ENCODE peak calls at places on chromosomes 6 and 20, in ten cellular contexts. One of them, this sample, is unnamed.

GRCh38 chr6:34235605-34236422 is 859 bp upstream of the HMGA1 start:
- DNase-seq in neural progenitor cell: peak; percentile 96
- DNase-seq in HCT116: no peak
- DNase-seq in fibroblast of lung: peak; percentile 91
- DNase-seq in GM23248: peak; percentile 91
- DNase-seq in K562: peak; percentile 37
- DNase-seq in mammary epithelial cell: no peak
- DNase-seq in A673: no peak
- DNase-seq in GM23338: peak; percentile 95
- DNase-seq in endothelial cell of umbilical vein: peak; percentile 86
- DNase-seq in this sample: peak; percentile 85

GRCh38 chr6:114167583-114168576 is 174.9 kb downstream of the HS3ST5 start:
- DNase-seq in neural progenitor cell: peak; percentile 2
- DNase-seq in HCT116: no peak
- DNase-seq in fibroblast of lung: no peak
- DNase-seq in GM23248: no peak
- DNase-seq in K562: no peak
- DNase-seq in mammary epithelial cell: no peak
- DNase-seq in A673: no peak
- DNase-seq in GM23338: no peak
- DNase-seq in endothelial cell of umbilical vein: no peak
- DNase-seq in this sample: no peak

GRCh38 chr6:152573762-152574161 is 63.4 kb downstream of the SYNE1 start:
- DNase-seq in neural progenitor cell: no peak
- DNase-seq in HCT116: no peak
- DNase-seq in fibroblast of lung: no peak
- DNase-seq in GM23248: peak; percentile 33
- DNase-seq in K562: no peak
- DNase-seq in mammary epithelial cell: peak; percentile 16
- DNase-seq in A673: no peak
- DNase-seq in GM23338: no peak
- DNase-seq in endothelial cell of umbilical vein: no peak
- DNase-seq in this sample: no peak

GRCh38 chr20:17832236-17832635 is 132.5 kb downstream of the BANF2 start:
- DNase-seq in neural progenitor cell: no peak
- DNase-seq in HCT116: no peak
- DNase-seq in fibroblast of lung: no peak
- DNase-seq in GM23248: peak; percentile 17
- DNase-seq in K562: no peak
- DNase-seq in mammary epithelial cell: no peak
- DNase-seq in A673: no peak
- DNase-seq in GM23338: no peak
- DNase-seq in endothelial cell of umbilical vein: no peak
- DNase-seq in this sample: no peak

GRCh38 chr20:37741560-37741959 is 47.7 kb downstream of the CTNNBL1 start:
- DNase-seq in neural progenitor cell: no peak
- DNase-seq in HCT116: no peak
- DNase-seq in fibroblast of lung: no peak
- DNase-seq in GM23248: no peak
- DNase-seq in K562: no peak
- DNase-seq in mammary epithelial cell: no peak
- DNase-seq in A673: no peak
- DNase-seq in GM23338: no peak
- DNase-seq in endothelial cell of umbilical vein: no peak
- DNase-seq in this sample: no peak

GRCh38 chr6:106508836-106509235 is 120.5 kb downstream of the RTN4IP1 start:
- DNase-seq in neural progenitor cell: no peak
- DNase-seq in HCT116: no peak
- DNase-seq in fibroblast of lung: peak; percentile 31
- DNase-seq in GM23248: no peak
- DNase-seq in K562: no peak
- DNase-seq in mammary epithelial cell: peak; percentile 38
- DNase-seq in A673: no peak
- DNase-seq in GM23338: no peak
- DNase-seq in endothelial cell of umbilical vein: no peak
- DNase-seq in this sample: no peak

GRCh38 chr6:132096996-132097395 is 145.8 kb upstream of the CCN2 start:
- DNase-seq in neural progenitor cell: no peak
- DNase-seq in HCT116: no peak
- DNase-seq in fibroblast of lung: no peak
- DNase-seq in GM23248: peak; percentile 61
- DNase-seq in K562: no peak
- DNase-seq in mammary epithelial cell: no peak
- DNase-seq in A673: no peak
- DNase-seq in GM23338: no peak
- DNase-seq in endothelial cell of umbilical vein: no peak
- DNase-seq in this sample: no peak

GRCh38 chr6:157669747-157670216 is 153.3 kb upstream of the SNX9 start:
- DNase-seq in neural progenitor cell: peak; percentile 78
- DNase-seq in HCT116: no peak
- DNase-seq in fibroblast of lung: peak; percentile 79
- DNase-seq in GM23248: peak; percentile 94
- DNase-seq in K562: no peak
- DNase-seq in mammary epithelial cell: peak; percentile 56
- DNase-seq in A673: peak; percentile 39
- DNase-seq in GM23338: peak; percentile 70
- DNase-seq in endothelial cell of umbilical vein: peak; percentile 60
- DNase-seq in this sample: no peak

GRCh38 chr6:35228483-35228882 is 14.7 kb downstream of the SCUBE3 start:
- DNase-seq in neural progenitor cell: no peak
- DNase-seq in HCT116: no peak
- DNase-seq in fibroblast of lung: no peak
- DNase-seq in GM23248: no peak
- DNase-seq in K562: no peak
- DNase-seq in mammary epithelial cell: no peak
- DNase-seq in A673: no peak
- DNase-seq in GM23338: no peak
- DNase-seq in endothelial cell of umbilical vein: no peak
- DNase-seq in this sample: no peak

GRCh38 chr6:1636971-1637871 is 27.5 kb downstream of the FOXC1 start:
- DNase-seq in neural progenitor cell: no peak
- DNase-seq in HCT116: no peak
- DNase-seq in fibroblast of lung: peak; percentile 56
- DNase-seq in GM23248: no peak
- DNase-seq in K562: no peak
- DNase-seq in mammary epithelial cell: peak; percentile 84
- DNase-seq in A673: no peak
- DNase-seq in GM23338: no peak
- DNase-seq in endothelial cell of umbilical vein: no peak
- DNase-seq in this sample: peak; percentile 90

GRCh38 chr6:124441430-124441829 is 520.8 kb upstream of the RNF217 start:
- DNase-seq in neural progenitor cell: no peak
- DNase-seq in HCT116: no peak
- DNase-seq in fibroblast of lung: no peak
- DNase-seq in GM23248: no peak
- DNase-seq in K562: no peak
- DNase-seq in mammary epithelial cell: no peak
- DNase-seq in A673: no peak
- DNase-seq in GM23338: no peak
- DNase-seq in endothelial cell of umbilical vein: no peak
- DNase-seq in this sample: no peak

DNA sequence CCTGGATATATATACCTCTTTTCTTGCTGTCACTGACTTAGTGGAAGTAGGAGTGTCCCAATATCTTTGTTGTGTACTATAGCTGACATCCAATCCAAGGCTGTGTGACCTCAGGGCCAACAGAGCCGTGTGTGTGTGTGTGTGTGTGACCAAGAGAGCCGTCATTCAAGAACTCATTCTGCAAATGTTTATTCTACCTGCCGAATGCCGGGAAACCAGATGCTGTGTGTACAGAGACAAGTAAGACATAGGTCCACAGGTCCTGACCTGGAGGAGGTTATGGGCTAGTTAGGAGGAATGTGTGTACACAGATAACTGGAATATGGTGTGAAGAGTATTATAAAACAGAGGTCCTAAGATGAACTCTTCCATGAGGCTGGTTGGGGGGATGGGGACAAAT is 190.0 kb downstream of the DHX35 start:
- DNase-seq in neural progenitor cell: no peak
- DNase-seq in HCT116: no peak
- DNase-seq in fibroblast of lung: no peak
- DNase-seq in GM23248: no peak
- DNase-seq in K562: no peak
- DNase-seq in mammary epithelial cell: no peak
- DNase-seq in A673: no peak
- DNase-seq in GM23338: no peak
- DNase-seq in endothelial cell of umbilical vein: no peak
- DNase-seq in this sample: no peak
- H3K4me3 ChIP-seq in neural progenitor cell: no peak overlapping the region
- H3K4me3 ChIP-seq in HCT116: no peak overlapping the region
- H3K4me3 ChIP-seq in fibroblast of lung: no peak overlapping the region
- H3K4me3 ChIP-seq in GM23248: no peak overlapping the region
- H3K4me3 ChIP-seq in K562: no peak overlapping the region
- H3K4me3 ChIP-seq in mammary epithelial cell: no peak overlapping the region
- H3K4me3 ChIP-seq in A673: no peak overlapping the region
- H3K4me3 ChIP-seq in GM23338: no peak overlapping the region
- H3K4me3 ChIP-seq in endothelial cell of umbilical vein: no peak overlapping the region
- H3K4me3 ChIP-seq in this sample: no peak overlapping the region

DNA sequence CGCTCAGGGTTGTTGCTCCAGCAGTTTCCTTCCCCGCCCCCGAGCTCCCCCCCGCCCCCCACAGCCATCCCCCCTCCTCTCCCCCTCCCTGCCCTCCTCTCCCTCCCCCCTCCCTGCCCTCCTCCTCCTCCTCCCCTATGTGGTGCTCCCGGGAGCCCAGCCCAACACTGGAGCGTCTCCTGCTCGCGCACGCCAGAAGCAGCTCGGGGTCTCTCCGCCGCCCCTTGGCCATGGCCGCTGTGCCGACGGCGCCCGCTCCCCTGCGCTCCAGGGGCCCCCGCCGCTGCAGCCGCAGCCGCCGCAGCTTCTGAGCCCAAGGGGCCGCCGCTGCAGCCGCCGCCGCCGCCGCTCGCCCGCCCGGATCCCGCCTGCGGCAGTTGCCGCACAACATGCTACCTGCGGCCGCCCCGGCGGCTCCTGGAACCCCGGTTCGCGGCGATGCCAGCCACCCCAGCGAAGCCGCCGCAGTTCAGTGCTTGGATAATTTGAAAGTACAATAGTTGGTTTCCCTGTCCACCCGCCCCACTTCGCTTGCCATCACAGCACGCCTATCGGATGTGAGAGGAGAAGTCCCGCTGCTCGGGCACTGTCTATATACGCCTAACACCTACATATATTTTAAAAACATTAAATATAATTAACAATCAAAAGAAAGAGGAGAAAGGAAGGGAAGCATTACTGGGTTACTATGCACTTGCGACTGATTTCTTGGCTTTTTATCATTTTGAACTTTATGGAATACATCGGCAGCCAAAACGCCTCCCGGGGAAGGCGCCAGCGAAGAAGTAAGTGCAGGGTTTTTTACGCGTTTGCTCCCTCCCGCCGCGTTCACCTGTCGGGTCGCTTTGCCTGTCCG is at the start of gene RSPO3:
- DNase-seq in neural progenitor cell: peak; percentile 63
- DNase-seq in HCT116: no peak
- DNase-seq in fibroblast of lung: peak; percentile 40
- DNase-seq in GM23248: peak; percentile 71
- DNase-seq in K562: no peak
- DNase-seq in mammary epithelial cell: peak; percentile 17
- DNase-seq in A673: peak; percentile 65
- DNase-seq in GM23338: peak; percentile 72
- DNase-seq in endothelial cell of umbilical vein: peak; percentile 66
- DNase-seq in this sample: peak; percentile 28
- TF ChIP-seq EZH2 in neural progenitor cell: no peak
- TF ChIP-seq EZH2 in HCT116: no peak
- TF ChIP-seq EZH2 in fibroblast of lung: no peak
- TF ChIP-seq EZH2 in GM23248: peak; percentile 41
- TF ChIP-seq EZH2 in K562: no peak
- TF ChIP-seq EZH2 in mammary epithelial cell: peak; percentile 84
- TF ChIP-seq EZH2 in A673: no peak
- TF ChIP-seq EZH2 in GM23338: peak; percentile 92
- TF ChIP-seq EZH2 in endothelial cell of umbilical vein: peak; percentile 35
- TF ChIP-seq EZH2 in this sample: no peak

DNA sequence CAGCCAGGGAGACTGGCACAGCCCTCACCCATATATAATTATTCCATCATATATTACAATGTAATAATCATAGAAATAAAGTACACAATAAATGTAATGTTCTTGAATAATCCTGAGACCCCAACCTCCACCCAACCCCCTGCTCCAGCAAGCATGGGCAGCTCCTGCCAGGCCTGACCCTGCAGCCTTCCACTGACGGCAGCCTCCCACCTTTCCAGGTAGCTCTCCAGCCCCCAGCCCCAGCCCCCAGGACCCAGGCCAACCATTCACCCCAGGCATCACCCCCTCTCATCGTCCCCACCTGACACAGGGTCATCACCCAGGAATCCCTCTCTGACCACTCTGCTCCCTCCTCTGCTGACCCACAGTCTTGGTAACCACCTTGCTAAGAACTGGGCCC is 14.6 kb downstream of the TFEB start:
- DNase-seq in neural progenitor cell: no peak
- DNase-seq in HCT116: no peak
- DNase-seq in fibroblast of lung: no peak
- DNase-seq in GM23248: no peak
- DNase-seq in K562: no peak
- DNase-seq in mammary epithelial cell: no peak
- DNase-seq in A673: no peak
- DNase-seq in GM23338: no peak
- DNase-seq in endothelial cell of umbilical vein: no peak
- DNase-seq in this sample: no peak
- H3K4me3 ChIP-seq in neural progenitor cell: no peak overlapping the region
- H3K4me3 ChIP-seq in HCT116: no peak overlapping the region
- H3K4me3 ChIP-seq in fibroblast of lung: no peak overlapping the region
- H3K4me3 ChIP-seq in GM23248: no peak overlapping the region
- H3K4me3 ChIP-seq in K562: no peak overlapping the region
- H3K4me3 ChIP-seq in mammary epithelial cell: no peak overlapping the region
- H3K4me3 ChIP-seq in A673: no peak overlapping the region
- H3K4me3 ChIP-seq in GM23338: no peak overlapping the region
- H3K4me3 ChIP-seq in endothelial cell of umbilical vein: no peak overlapping the region
- H3K4me3 ChIP-seq in this sample: no peak overlapping the region

GRCh38 chr6:30359276-30359675 is 14.3 kb downstream of the RPP21 start:
- DNase-seq in neural progenitor cell: no peak
- DNase-seq in HCT116: no peak
- DNase-seq in fibroblast of lung: no peak
- DNase-seq in GM23248: no peak
- DNase-seq in K562: no peak
- DNase-seq in mammary epithelial cell: no peak
- DNase-seq in A673: no peak
- DNase-seq in GM23338: no peak
- DNase-seq in endothelial cell of umbilical vein: no peak
- DNase-seq in this sample: no peak

GRCh38 chr6:30356519-30356918 is 11.6 kb downstream of the RPP21 start:
- DNase-seq in neural progenitor cell: no peak
- DNase-seq in HCT116: no peak
- DNase-seq in fibroblast of lung: no peak
- DNase-seq in GM23248: no peak
- DNase-seq in K562: no peak
- DNase-seq in mammary epithelial cell: no peak
- DNase-seq in A673: no peak
- DNase-seq in GM23338: no peak
- DNase-seq in endothelial cell of umbilical vein: no peak
- DNase-seq in this sample: no peak

GRCh38 chr6:30360139-30360538 is 15.2 kb downstream of the RPP21 start:
- DNase-seq in neural progenitor cell: peak; percentile 7
- DNase-seq in HCT116: no peak
- DNase-seq in fibroblast of lung: no peak
- DNase-seq in GM23248: peak; percentile 9
- DNase-seq in K562: no peak
- DNase-seq in mammary epithelial cell: no peak
- DNase-seq in A673: no peak
- DNase-seq in GM23338: peak; percentile 24
- DNase-seq in endothelial cell of umbilical vein: no peak
- DNase-seq in this sample: no peak

GRCh38 chr6:30358340-30358679 is 13.4 kb downstream of the RPP21 start:
- DNase-seq in neural progenitor cell: peak; percentile 37
- DNase-seq in HCT116: no peak
- DNase-seq in fibroblast of lung: no peak
- DNase-seq in GM23248: peak; percentile 3
- DNase-seq in K562: no peak
- DNase-seq in mammary epithelial cell: no peak
- DNase-seq in A673: no peak
- DNase-seq in GM23338: peak; percentile 25
- DNase-seq in endothelial cell of umbilical vein: no peak
- DNase-seq in this sample: no peak

GRCh38 chr6:30357678-30358339 is 12.9 kb downstream of the RPP21 start:
- DNase-seq in neural progenitor cell: peak; percentile 89
- DNase-seq in HCT116: peak; percentile 71
- DNase-seq in fibroblast of lung: peak; percentile 64
- DNase-seq in GM23248: peak; percentile 82
- DNase-seq in K562: peak; percentile 60
- DNase-seq in mammary epithelial cell: peak; percentile 44
- DNase-seq in A673: peak; percentile 84
- DNase-seq in GM23338: peak; percentile 96
- DNase-seq in endothelial cell of umbilical vein: peak; percentile 71
- DNase-seq in this sample: peak; percentile 31
- TF ChIP-seq EZH2 in neural progenitor cell: peak; percentile 68
- TF ChIP-seq EZH2 in HCT116: no peak
- TF ChIP-seq EZH2 in fibroblast of lung: no peak
- TF ChIP-seq EZH2 in GM23248: peak; percentile 76
- TF ChIP-seq EZH2 in K562: no peak
- TF ChIP-seq EZH2 in mammary epithelial cell: peak; percentile 63
- TF ChIP-seq EZH2 in A673: no peak
- TF ChIP-seq EZH2 in GM23338: peak; percentile 28
- TF ChIP-seq EZH2 in endothelial cell of umbilical vein: peak; percentile 50
- TF ChIP-seq EZH2 in this sample: no peak